ENCODE peak calls at places on chromosomes 6 and 20, in five cellular contexts. Y is stomach, Z is tibial nerve, H is ovary, X is transverse colon. E is an unnamed sample.

GRCh38 chr6:46642928-46643751 is 9.5 kb downstream of the CYP39A1 start:
- DNase-seq in H (no peak), Y (no peak), X (no peak), Z (no peak), E (no peak)

GRCh38 chr6:95877480-95877879 is 138.3 kb upstream of the FUT9 start:
- DNase-seq in H (no peak), Z (no peak), X (no peak), Y (no peak), E (no peak)

GRCh38 chr6:107629545-107630147 is 139.7 kb downstream of the SOBP start:
- DNase-seq in H (no peak), X (no peak), Z (no peak), Y (no peak), E (no peak)

GRCh38 chr6:160756871-160757270 is 54.8 kb downstream of the PLG start:
- DNase-seq in X (no peak), Z (no peak), H (no peak), Y (no peak), E (no peak)

GRCh38 chr6:93073811-93074210 is 345.5 kb downstream of the EPHA7 start:
- DNase-seq in X (no peak), Y (no peak), Z (no peak), H (no peak), E (no peak)

GRCh38 chr6:106194949-106195919 is 109.1 kb downstream of the PRDM1 start:
- DNase-seq in H (no peak), Z (no peak), X (no peak), Y (no peak), E (no peak)

GRCh38 chr20:56630506-56631317 is 1.6 kb downstream of the TFAP2C start:
- DNase-seq in H (no peak), Y (no peak), Z (no peak), X (no peak), E (no peak)

GRCh38 chr20:52469143-52469542 is 277.6 kb upstream of the ZFP64 start:
- DNase-seq in X (no peak), Z (no peak), H (no peak), Y (no peak), E (no peak)

GRCh38 chr20:59403261-59403961 is 103.0 kb downstream of the EDN3 start:
- DNase-seq in Z (peak), X (peak), H (peak), Y (peak), E (no peak)

GRCh38 chr20:50138479-50139393 is 14.8 kb downstream of the PEDS1 start:
- DNase-seq in X (no peak), H (no peak), Y (no peak), Z (no peak), E (no peak)

GRCh38 chr20:10357061-10357708 is 76.8 kb downstream of the MKKS start:
- DNase-seq in H (no peak), X (no peak), Z (no peak), Y (no peak), E (no peak)

GRCh38 chr20:10360878-10361277 is 73.1 kb downstream of the MKKS start:
- DNase-seq in H (no peak), Z (no peak), Y (no peak), X (no peak), E (no peak)

GRCh38 chr20:10356628-10357027 is 77.4 kb downstream of the MKKS start:
- DNase-seq in Z (no peak), X (no peak), H (no peak), Y (no peak), E (no peak)

GRCh38 chr20:10359621-10360040 is 74.4 kb downstream of the MKKS start:
- DNase-seq in X (no peak), Z (no peak), H (no peak), Y (no peak), E (no peak)

DNA sequence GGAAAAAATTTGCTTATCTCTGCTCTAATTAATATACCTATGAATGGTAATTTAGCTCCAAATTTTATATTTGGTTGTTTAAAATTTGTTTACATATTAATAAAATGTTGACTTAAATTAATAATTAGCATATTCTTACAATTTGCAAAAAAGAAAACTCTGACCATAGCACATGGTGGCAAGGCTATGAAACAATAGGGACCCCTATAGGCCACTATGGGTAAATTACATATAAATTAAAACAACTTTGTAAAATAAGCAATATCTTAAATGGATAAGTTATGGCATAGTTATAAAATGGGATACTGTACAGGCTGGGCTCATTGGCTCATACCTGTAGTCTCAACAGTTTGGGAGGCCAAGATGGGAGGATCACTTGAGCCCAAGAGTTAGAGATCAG is 76.0 kb downstream of the MKKS start:
- DNase-seq in X (no peak), H (no peak), Z (no peak), Y (no peak), E (no peak)
- TF ChIP-seq CTCF in X (no peak), H (no peak), Z (no peak), Y (no peak), E (no peak)

DNA sequence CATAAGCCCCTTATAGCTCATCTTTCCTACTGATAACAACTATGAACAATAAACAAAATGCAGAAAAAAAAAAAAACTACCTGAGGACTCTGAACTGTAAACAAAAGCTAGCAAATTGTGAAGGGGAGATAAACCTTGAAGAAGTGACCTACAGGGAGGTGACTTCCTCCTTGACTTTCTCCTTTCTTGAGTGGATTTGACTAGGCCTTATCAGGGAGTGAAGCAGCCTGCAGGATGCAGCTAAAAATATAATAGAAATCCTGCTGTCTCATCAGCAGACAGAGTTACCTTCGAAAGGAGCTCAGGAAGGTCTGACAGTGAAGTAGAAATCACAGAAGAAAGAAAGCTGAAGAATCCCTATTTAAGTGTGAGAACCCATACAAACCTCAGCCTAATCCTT is 322.0 kb upstream of the HTR1E start:
- DNase-seq in Y (no peak), Z (no peak), H (no peak), X (no peak), E (no peak)
- TF ChIP-seq EP300 in Y (no peak), Z (no peak), H (no peak), X (no peak), E (no peak)

DNA sequence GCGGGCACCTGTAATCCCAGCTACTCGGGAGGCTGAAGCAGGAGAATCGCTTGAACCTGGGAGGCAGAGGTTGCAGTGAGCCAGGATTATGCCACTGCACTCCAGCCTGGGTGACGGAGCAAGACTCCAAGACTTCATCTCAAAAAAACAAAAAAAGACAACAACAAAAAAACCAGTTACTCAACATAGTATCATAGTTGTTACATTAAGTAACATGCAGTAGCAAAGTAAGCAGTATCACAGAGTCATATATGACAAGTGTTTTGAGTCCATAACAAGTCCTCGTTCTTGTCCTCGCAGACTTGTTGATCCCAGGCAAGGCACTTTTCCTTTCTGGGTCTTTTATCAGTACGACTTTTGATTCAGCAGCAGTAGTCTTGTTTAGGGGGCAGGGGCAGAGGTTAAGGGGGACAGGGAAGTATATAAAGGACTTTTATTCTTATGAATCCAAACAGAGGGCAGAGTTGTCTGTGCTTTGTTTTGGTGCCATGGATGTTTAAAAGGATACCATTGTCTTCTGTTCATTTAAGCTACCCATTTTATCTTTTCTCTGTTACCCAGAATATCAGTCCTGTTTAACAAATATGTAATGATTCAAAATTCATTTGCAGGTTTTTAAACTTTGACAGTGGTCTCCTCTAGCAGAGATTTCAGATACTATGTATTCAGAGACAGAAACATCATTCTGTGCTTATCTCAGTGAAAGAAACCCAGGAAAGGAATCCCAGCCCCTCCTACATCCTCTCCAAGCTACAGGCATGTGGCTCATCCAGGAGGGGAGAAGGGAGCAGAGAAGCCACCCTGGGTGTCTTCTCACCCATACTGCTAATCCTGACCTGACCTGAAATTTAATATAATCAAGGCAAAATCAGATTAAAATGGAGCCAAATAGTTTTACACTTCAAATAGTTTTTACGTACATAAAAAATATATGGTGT is 137.9 kb upstream of the EDN1 start:
- DNase-seq in H (no peak), Y (no peak), X (no peak), Z (no peak), E (no peak)
- TF ChIP-seq POLR2A in H (no peak), Y (no peak), X (no peak), Z (no peak), E (no peak)

GRCh38 chr6:63066053-63066704 is 145.1 kb upstream of the FKBP1C start:
- DNase-seq in H (no peak), X (no peak), Z (no peak), Y (no peak), E (no peak)
- TF ChIP-seq CTCF in H (no peak), X (no peak), Z (no peak), Y (no peak), E (no peak)

GRCh38 chr6:80106418-80107235 is at the start of gene BCKDHB:
- DNase-seq in Y (peak), X (peak), Z (peak), H (peak), E (peak)
- TF ChIP-seq EP300 in Y (no peak), X (no peak), Z (peak), H (peak), E (no peak)

GRCh38 chr6:35318200-35318844 is 20.7 kb downstream of the DEF6 start:
- DNase-seq in Y (peak), Z (peak), H (peak), X (peak), E (peak)
- TF ChIP-seq POLR2A in Y (no peak), Z (no peak), H (no peak), X (no peak), E (no peak)

GRCh38 chr6:129513471-129513870 is 196.5 kb downstream of the ARHGAP18 start:
- DNase-seq in H (no peak), Y (no peak), Z (no peak), X (no peak), E (no peak)

GRCh38 chr6:129507846-129508245 is 202.1 kb downstream of the ARHGAP18 start:
- DNase-seq in Y (no peak), H (no peak), Z (no peak), X (no peak), E (no peak)

GRCh38 chr6:129507059-129507807 is 202.7 kb downstream of the ARHGAP18 start:
- DNase-seq in H (no peak), Z (no peak), X (no peak), Y (no peak), E (no peak)

GRCh38 chr6:129515004-129515403 is 195.0 kb downstream of the ARHGAP18 start:
- DNase-seq in Y (no peak), X (no peak), Z (no peak), H (no peak), E (no peak)

DNA sequence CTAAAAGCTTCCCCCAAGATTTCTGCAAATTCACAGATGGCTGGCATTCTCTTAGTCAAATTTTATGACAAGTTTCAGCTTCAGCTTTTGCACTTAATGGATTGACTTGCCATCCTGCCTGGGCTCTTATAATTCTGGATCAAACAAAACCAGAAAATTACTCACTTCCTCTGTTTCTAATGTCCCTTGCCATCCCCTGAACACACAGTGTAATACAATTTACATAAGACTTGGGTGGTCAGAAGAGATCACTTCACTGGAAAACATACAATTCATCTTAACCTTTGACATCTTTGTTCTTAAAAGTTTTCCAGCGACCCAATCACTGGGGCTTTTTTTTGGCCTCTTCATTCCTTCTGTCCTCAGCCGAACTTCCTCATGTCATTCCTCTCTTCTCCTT is 199.0 kb downstream of the ARHGAP18 start:
- DNase-seq in H (no peak), Y (no peak), X (no peak), Z (no peak), E (no peak)
- TF ChIP-seq CTCF in H (no peak), Y (no peak), X (no peak), Z (no peak), E (no peak)

E was measured in sigmoid colon.